ENCODE peak calls at places on chromosome 2, in nine cellular contexts. T, U, B, O, N, E, H, X and R are unnamed samples.

GRCh38 chr2:175804130-175804529 is 197.9 kb downstream of the LNPK start:
- DNase-seq in T (no peak), U (no peak), B (no peak), O (no peak), N (no peak), E (peak; percentile 50), H (no peak), X (no peak), R (no peak)

GRCh38 chr2:205885492-205886099 is 200.4 kb downstream of the INO80D start:
- DNase-seq in T (peak; percentile 90), U (peak; percentile 67), B (peak; percentile 47), O (peak; percentile 94), N (peak; percentile 85), E (peak; percentile 54), H (peak; percentile 65), X (peak; percentile 8), R (peak; percentile 80)

GRCh38 chr2:108922141-108922915 is 66.7 kb downstream of the EDAR start:
- DNase-seq in T (no peak), U (no peak), B (no peak), O (peak; percentile 27), N (no peak), E (no peak), H (peak; percentile 91), X (no peak), R (no peak)

GRCh38 chr2:112701092-112701491 is 19.7 kb upstream of the NT5DC4 start:
- DNase-seq in T (no peak), U (no peak), B (no peak), O (no peak), N (no peak), E (peak; percentile 48), H (no peak), X (no peak), R (peak; percentile 71)

GRCh38 chr2:17621781-17622180 is 81.3 kb downstream of the VSNL1 start:
- DNase-seq in T (no peak), U (no peak), B (no peak), O (no peak), N (no peak), E (no peak), H (peak; percentile 70), X (no peak), R (no peak)

GRCh38 chr2:11896386-11896785 is 150.0 kb downstream of the LPIN1 start:
- DNase-seq in T (no peak), U (no peak), B (no peak), O (no peak), N (no peak), E (no peak), H (no peak), X (no peak), R (no peak)

GRCh38 chr2:101473911-101474751 is 781 bp downstream of the RFX8 start:
- DNase-seq in T (peak; percentile 63), U (peak; percentile 69), B (peak; percentile 40), O (peak; percentile 59), N (peak; percentile 65), E (no peak), H (peak; percentile 24), X (no peak), R (peak; percentile 86)

GRCh38 chr2:32864337-32864736 is 82.4 kb upstream of the LTBP1 start:
- DNase-seq in T (no peak), U (no peak), B (no peak), O (no peak), N (no peak), E (no peak), H (no peak), X (no peak), R (no peak)

GRCh38 chr2:148944536-148944935 is 69.5 kb downstream of the KIF5C start:
- DNase-seq in T (no peak), U (no peak), B (no peak), O (no peak), N (no peak), E (no peak), H (no peak), X (no peak), R (no peak)

GRCh38 chr2:109226128-109226527 is 97.1 kb downstream of the SH3RF3 start:
- DNase-seq in T (no peak), U (no peak), B (peak; percentile 57), O (no peak), N (no peak), E (peak; percentile 41), H (no peak), X (no peak), R (no peak)

GRCh38 chr2:69642709-69643601 is 584 bp downstream of the AAK1 start:
- DNase-seq in T (peak; percentile 43), U (no peak), B (no peak), O (peak; percentile 53), N (peak; percentile 83), E (peak; percentile 47), H (peak; percentile 69), X (no peak), R (peak; percentile 91)

GRCh38 chr2:203915256-203915655 is 21.3 kb upstream of the ICOS start:
- DNase-seq in T (no peak), U (no peak), B (no peak), O (no peak), N (no peak), E (no peak), H (no peak), X (no peak), R (no peak)

GRCh38 chr2:72083751-72084583 is 63.7 kb downstream of the CYP26B1 start:
- DNase-seq in T (no peak), U (no peak), B (no peak), O (no peak), N (no peak), E (no peak), H (peak; percentile 8), X (no peak), R (no peak)

GRCh38 chr2:3571284-3571683 is 3.8 kb upstream of the RPS7 start:
- DNase-seq in T (no peak), U (no peak), B (no peak), O (no peak), N (no peak), E (no peak), H (peak; percentile 65), X (no peak), R (no peak)

GRCh38 chr2:171436307-171436706 is 2.3 kb downstream of the DCAF17 start:
- DNase-seq in T (no peak), U (no peak), B (no peak), O (no peak), N (no peak), E (no peak), H (peak; percentile 88), X (no peak), R (no peak)

GRCh38 chr2:175947073-175947472 is 55.0 kb downstream of the LNPK start:
- DNase-seq in T (no peak), U (no peak), B (no peak), O (no peak), N (no peak), E (no peak), H (no peak), X (no peak), R (no peak)

GRCh38 chr2:21836766-21837543 is 713.2 kb downstream of the TDRD15 start:
- DNase-seq in T (no peak), U (no peak), B (peak; percentile 37), O (no peak), N (no peak), E (no peak), H (no peak), X (no peak), R (no peak)

GRCh38 chr2:6627316-6627715 is 238.4 kb downstream of the CMPK2 start:
- DNase-seq in T (no peak), U (no peak), B (no peak), O (no peak), N (no peak), E (no peak), H (no peak), X (no peak), R (no peak)

GRCh38 chr2:37342636-37343211 is 1.7 kb upstream of the QPCT start:
- DNase-seq in T (no peak), U (no peak), B (no peak), O (no peak), N (no peak), E (no peak), H (no peak), X (no peak), R (peak; percentile 37)

GRCh38 chr2:231666171-231667095 is 41.9 kb upstream of the PTMA start:
- DNase-seq in T (peak; percentile 93), U (peak; percentile 78), B (peak; percentile 96), O (peak; percentile 97), N (no peak), E (peak; percentile 96), H (no peak), X (no peak), R (peak; percentile 100)

GRCh38 chr2:43199492-43200481 is 26.6 kb downstream of the ZFP36L2 start:
- DNase-seq in T (no peak), U (no peak), B (no peak), O (peak; percentile 51), N (no peak), E (no peak), H (peak; percentile 84), X (no peak), R (peak; percentile 87)

GRCh38 chr2:201414099-201415023 is 36.9 kb downstream of the TRAK2 start:
- DNase-seq in T (no peak), U (no peak), B (no peak), O (no peak), N (no peak), E (no peak), H (no peak), X (no peak), R (no peak)

GRCh38 chr2:195638738-195639137 is 18.3 kb upstream of the SLC39A10 start:
- DNase-seq in T (no peak), U (no peak), B (no peak), O (no peak), N (no peak), E (no peak), H (no peak), X (no peak), R (no peak)

GRCh38 chr2:96856776-96857673 is 791 bp downstream of the ANKRD39 start:
- DNase-seq in T (no peak), U (no peak), B (no peak), O (peak; percentile 58), N (peak; percentile 64), E (peak; percentile 34), H (peak; percentile 20), X (no peak), R (peak; percentile 69)

GRCh38 chr2:95297088-95297487 is at the start of gene KCNIP3:
- DNase-seq in T (no peak), U (peak; percentile 63), B (no peak), O (peak; percentile 46), N (no peak), E (peak; percentile 42), H (no peak), X (no peak), R (no peak)

GRCh38 chr2:167832840-167833239 is 414.6 kb downstream of the STK39 start:
- DNase-seq in T (no peak), U (no peak), B (no peak), O (no peak), N (no peak), E (no peak), H (no peak), X (no peak), R (no peak)